ENCODE peak calls at places on chromosomes 16 and 17, in ten cellular contexts. W is breast epithelium; K is ovary; B is AG04450; F is esophagus squamous epithelium; Q is cardiac muscle cell; J is effector memory CD4-positive, alpha-beta T cell; P is dorsolateral prefrontal cortex; X is heart left ventricle; Z is brain microvascular endothelial cell. D is an unnamed sample.

GRCh38 chr17:9645858-9646555 is 690 bp downstream of the USP43 start:
- DNase-seq in W (peak), K (peak), B (no peak), F (no peak), Q (peak), J (no peak), P (no peak), X (no peak), Z (no peak), D (peak)

GRCh38 chr16:51825740-51826139 is 674.7 kb upstream of the SALL1 start:
- DNase-seq in W (no peak), K (no peak), B (peak), F (no peak), Q (no peak), J (no peak), P (no peak), X (no peak), Z (no peak), D (no peak)

GRCh38 chr16:30743690-30744089 is 4.5 kb upstream of the PHKG2 start:
- DNase-seq in W (no peak), K (peak), B (no peak), F (no peak), Q (no peak), J (no peak), P (no peak), X (no peak), Z (no peak), D (no peak)

GRCh38 chr16:27321013-27321960 is 7.5 kb downstream of the IL4R start:
- DNase-seq in W (no peak), K (peak), B (no peak), F (no peak), Q (no peak), J (no peak), P (no peak), X (no peak), Z (no peak), D (no peak)

GRCh38 chr16:57107324-57107922 is 15.0 kb downstream of the CPNE2 start:
- DNase-seq in W (no peak), K (no peak), B (no peak), F (no peak), Q (peak), J (no peak), P (no peak), X (no peak), Z (no peak), D (no peak)

GRCh38 chr17:28188841-28189263 is 130.1 kb upstream of the TMEM97 start:
- DNase-seq in W (no peak), K (no peak), B (peak), F (no peak), Q (no peak), J (no peak), P (no peak), X (no peak), Z (no peak), D (no peak)

GRCh38 chr16:60788631-60789030 is 1247.6 kb downstream of the CDH8 start:
- DNase-seq in W (no peak), K (no peak), B (no peak), F (no peak), Q (no peak), J (no peak), P (no peak), X (no peak), Z (no peak), D (no peak)

GRCh38 chr17:30278032-30278431 is 13.7 kb downstream of the BLMH start:
- DNase-seq in W (no peak), K (no peak), B (no peak), F (no peak), Q (peak), J (no peak), P (no peak), X (no peak), Z (peak), D (peak)

GRCh38 chr16:81808933-81809480 is 29.9 kb downstream of the PLCG2 start:
- DNase-seq in W (no peak), K (no peak), B (no peak), F (peak), Q (no peak), J (no peak), P (no peak), X (no peak), Z (no peak), D (no peak)

GRCh38 chr17:75950421-75950820 is 9.6 kb upstream of the FBF1 start:
- DNase-seq in W (no peak), K (no peak), B (no peak), F (no peak), Q (no peak), J (no peak), P (no peak), X (no peak), Z (no peak), D (no peak)

GRCh38 chr17:75945202-75945601 is 4.4 kb upstream of the FBF1 start:
- DNase-seq in W (no peak), K (no peak), B (no peak), F (no peak), Q (no peak), J (no peak), P (no peak), X (no peak), Z (no peak), D (no peak)

DNA sequence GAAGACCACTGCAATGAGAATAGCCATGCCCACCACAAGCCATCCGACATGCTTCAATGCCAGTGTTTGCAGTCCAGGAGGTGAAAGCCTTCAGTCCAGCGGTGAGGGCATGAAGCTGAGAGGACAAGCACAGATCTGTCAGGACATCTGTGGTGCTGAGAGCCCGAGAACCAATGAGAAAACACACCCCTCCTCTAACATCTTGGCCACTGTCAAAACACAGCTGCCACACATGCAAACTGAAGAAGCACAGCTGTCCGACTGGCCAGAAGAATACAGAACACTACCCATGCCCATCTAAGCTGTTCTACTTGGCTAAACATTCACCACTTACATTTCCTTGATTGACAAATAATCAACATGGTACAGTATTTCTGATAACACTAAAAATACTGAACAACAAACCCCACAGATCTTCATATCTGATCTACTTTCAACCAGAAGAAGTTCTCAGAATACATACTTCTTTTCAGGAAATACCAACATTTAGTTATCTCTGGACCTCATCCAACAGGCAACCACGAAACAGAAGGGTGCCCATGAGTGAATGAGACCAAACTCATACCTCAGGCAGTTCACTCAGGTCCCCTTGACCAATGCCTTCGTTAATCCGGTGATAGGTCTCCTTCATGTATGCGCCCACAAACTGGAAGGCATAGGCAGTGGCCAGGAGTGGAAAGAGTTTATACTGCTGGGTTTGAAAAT is 10.2 kb upstream of the FBF1 start:
- DNase-seq in W (no peak), K (no peak), B (no peak), F (no peak), Q (peak), J (no peak), P (no peak), X (no peak), Z (no peak), D (no peak)
- H3K27ac ChIP-seq in W (no peak), K (no peak), B (no peak), F (no peak), Q (no peak), J (no peak), P (no peak), X (no peak), Z (no peak), D (no peak)

DNA sequence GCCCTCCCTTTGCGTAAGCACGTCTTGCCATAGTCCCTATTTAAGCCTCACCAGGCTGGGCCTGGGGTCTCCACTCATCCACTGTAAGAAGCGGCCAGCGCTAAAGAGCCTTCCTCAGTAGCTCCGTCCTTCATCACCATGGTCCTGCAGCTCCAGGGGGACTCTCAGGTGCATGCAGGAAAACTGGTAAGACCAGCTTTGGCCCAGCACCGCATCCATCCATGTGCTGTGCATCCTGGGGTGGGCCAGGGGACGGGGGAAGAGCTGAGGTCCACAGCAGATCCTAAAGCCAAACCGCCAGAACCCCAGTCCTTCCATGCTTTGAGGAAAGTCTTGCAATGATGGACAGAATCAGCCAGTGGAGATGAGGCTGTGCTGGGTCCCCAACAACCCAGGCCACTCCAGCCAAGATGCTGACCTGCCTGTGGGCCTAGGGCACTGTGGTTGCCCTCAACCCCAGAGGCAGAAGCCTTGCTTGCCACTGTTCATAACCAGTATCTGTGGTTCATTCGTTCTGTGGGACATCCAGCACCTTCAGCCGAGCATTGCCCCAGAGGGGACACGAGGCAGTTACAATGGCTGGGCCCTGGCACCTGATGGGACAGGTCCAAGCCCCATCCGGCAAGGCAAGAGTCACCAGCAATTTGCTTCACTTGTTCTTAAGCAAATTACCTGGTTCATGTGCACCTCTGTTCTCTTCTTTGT is 44.4 kb downstream of the RBFOX3 start:
- DNase-seq in W (no peak), K (no peak), B (no peak), F (no peak), Q (no peak), J (no peak), P (peak), X (no peak), Z (no peak), D (no peak)
- H3K27ac ChIP-seq in W (no peak), K (no peak), B (no peak), F (no peak), Q (no peak), J (no peak), P (peak), X (no peak), Z (no peak), D (no peak)

GRCh38 chr17:40345161-40346034 is 19.1 kb downstream of the GJD3 start:
- DNase-seq in W (peak), K (peak), B (no peak), F (no peak), Q (peak), J (no peak), P (no peak), X (peak), Z (no peak), D (peak)
- H3K27ac ChIP-seq in W (peak), K (peak), B (peak), F (peak), Q (peak), J (peak), P (peak), X (peak), Z (peak), D (peak)

DNA sequence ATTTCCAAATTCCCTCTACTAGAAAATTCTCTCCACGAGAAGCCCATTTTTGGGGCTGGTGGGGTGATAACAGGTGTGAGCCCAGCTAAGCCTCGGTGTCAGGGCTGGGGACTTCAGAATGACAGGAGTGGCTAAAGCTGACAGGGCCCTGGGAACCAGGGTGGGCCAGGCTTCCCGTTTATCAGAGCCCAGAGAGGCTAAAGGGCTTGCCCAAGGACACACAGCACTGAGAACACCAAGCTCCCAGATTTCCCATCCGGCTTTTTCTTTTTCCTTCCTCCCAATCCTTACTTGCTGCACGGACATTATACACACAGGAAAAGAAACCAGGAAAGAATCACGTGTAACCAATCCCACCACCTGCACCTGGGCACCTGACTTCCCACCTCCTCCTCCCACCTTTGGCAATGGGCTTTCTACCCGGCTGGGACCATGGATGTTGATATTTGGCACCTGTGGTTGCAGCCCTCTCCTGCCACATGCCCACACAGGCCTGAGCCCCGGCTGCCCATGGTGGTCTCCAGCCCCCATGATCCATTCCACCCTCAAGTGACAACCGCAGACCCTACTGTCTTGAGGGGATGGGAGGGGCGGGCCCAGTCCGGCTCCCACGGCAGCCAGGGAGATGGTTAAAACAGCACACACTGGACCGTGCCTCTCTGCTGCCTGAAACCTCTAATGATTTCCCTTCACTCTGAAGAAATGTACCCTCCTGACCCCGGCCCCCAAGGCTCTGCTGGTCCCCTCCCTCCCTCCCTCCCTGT is 78.9 kb downstream of the ENGASE start:
- DNase-seq in W (no peak), K (no peak), B (no peak), F (no peak), Q (no peak), J (no peak), P (no peak), X (no peak), Z (no peak), D (no peak)
- H3K27ac ChIP-seq in W (no peak), K (no peak), B (no peak), F (no peak), Q (no peak), J (no peak), P (no peak), X (no peak), Z (no peak), D (no peak)

GRCh38 chr17:16939606-16940115 is 32.3 kb downstream of the TNFRSF13B start:
- DNase-seq in W (no peak), K (no peak), B (no peak), F (no peak), Q (no peak), J (no peak), P (peak), X (no peak), Z (no peak), D (no peak)

GRCh38 chr17:16938496-16939270 is 33.2 kb downstream of the TNFRSF13B start:
- DNase-seq in W (no peak), K (no peak), B (no peak), F (no peak), Q (no peak), J (no peak), P (no peak), X (no peak), Z (no peak), D (peak)

GRCh38 chr17:16940116-16940881 is 31.6 kb downstream of the TNFRSF13B start:
- DNase-seq in W (no peak), K (no peak), B (no peak), F (no peak), Q (no peak), J (no peak), P (peak), X (no peak), Z (no peak), D (no peak)

GRCh38 chr17:16938031-16938430 is 33.9 kb downstream of the TNFRSF13B start:
- DNase-seq in W (no peak), K (no peak), B (no peak), F (no peak), Q (no peak), J (no peak), P (peak), X (no peak), Z (no peak), D (peak)

DNA sequence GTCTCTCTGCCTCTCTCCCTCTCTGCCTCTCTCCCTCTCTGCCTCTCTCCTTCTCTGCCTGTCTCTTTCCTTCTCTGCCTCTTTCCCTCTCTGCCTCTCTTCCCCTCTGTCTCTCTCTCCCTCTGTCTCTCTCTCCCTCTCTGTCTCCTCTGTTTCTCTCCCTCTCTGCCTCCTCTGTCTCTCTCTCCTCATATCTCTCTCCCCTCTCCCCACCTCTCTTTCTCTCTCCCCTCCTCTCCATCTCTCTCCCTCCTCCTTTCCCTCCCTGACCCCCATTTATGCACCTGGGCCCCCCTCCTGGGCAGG is 32.7 kb downstream of the TNFRSF13B start:
- DNase-seq in W (no peak), K (no peak), B (no peak), F (no peak), Q (no peak), J (no peak), P (no peak), X (no peak), Z (no peak), D (no peak)
- H3K27ac ChIP-seq in W (no peak), K (no peak), B (no peak), F (no peak), Q (no peak), J (no peak), P (no peak), X (no peak), Z (no peak), D (no peak)